ENCODE peak calls at places on chromosomes 7 and 10, in seven cellular contexts. L is endothelial cell of umbilical vein, Z is uterus, A is H1, O is stomach, C is Peyer's patch, Y is IMR-90. T is an unnamed sample.

GRCh38 chr10:100759331-100759730 is 13.9 kb downstream of the PAX2 start:
- DNase-seq in L (no peak), Z (no peak), A (no peak), O (no peak), C (no peak), Y (no peak), T (no peak)

GRCh38 chr10:88986549-88987242 is 3.9 kb upstream of the FAS start:
- DNase-seq in L (peak), Z (no peak), A (no peak), O (peak), C (no peak), Y (peak), T (peak)

GRCh38 chr7:1661461-1661860 is 8.6 kb upstream of the ELFN1 start:
- DNase-seq in L (no peak), Z (no peak), A (no peak), O (no peak), C (no peak), Y (no peak), T (no peak)

GRCh38 chr10:11165591-11166543 is 148.2 kb downstream of the CELF2 start:
- DNase-seq in L (peak), Z (peak), A (no peak), O (peak), C (peak), Y (no peak), T (peak)

GRCh38 chr7:137546671-137547070 is 203.1 kb upstream of the PTN start:
- DNase-seq in L (no peak), Z (no peak), A (no peak), O (no peak), C (no peak), Y (peak), T (no peak)

GRCh38 chr10:43233601-43234430 is 33.0 kb downstream of the RASGEF1A start:
- DNase-seq in L (no peak), Z (peak), A (no peak), O (no peak), C (peak), Y (no peak), T (no peak)

GRCh38 chr10:10394933-10395658 is 622.6 kb upstream of the CELF2 start:
- DNase-seq in L (no peak), Z (no peak), A (no peak), O (no peak), C (no peak), Y (peak), T (no peak)

GRCh38 chr10:84429926-84430520 is 101.6 kb downstream of the CCSER2 start:
- DNase-seq in L (peak), Z (no peak), A (peak), O (peak), C (peak), Y (peak), T (peak)

GRCh38 chr7:127786184-127786583 is 134.2 kb downstream of the SND1 start:
- DNase-seq in L (no peak), Z (no peak), A (no peak), O (no peak), C (no peak), Y (peak), T (no peak)

GRCh38 chr7:99407849-99408346 is 499 bp downstream of the PDAP1 start:
- DNase-seq in L (peak), Z (peak), A (no peak), O (peak), C (peak), Y (peak), T (peak)

GRCh38 chr10:3785849-3786290 is 861 bp upstream of the KLF6 start:
- DNase-seq in L (peak), Z (peak), A (peak), O (no peak), C (peak), Y (peak), T (no peak)

GRCh38 chr10:79490400-79491081 is 21.8 kb upstream of the EIF5AL1 start:
- DNase-seq in L (no peak), Z (peak), A (no peak), O (no peak), C (no peak), Y (peak), T (no peak)

GRCh38 chr10:49131507-49132385 is 2.1 kb downstream of the FAM170B start:
- DNase-seq in L (no peak), Z (peak), A (no peak), O (no peak), C (peak), Y (no peak), T (no peak)

GRCh38 chr7:4683884-4684565 is 1.9 kb downstream of the FOXK1 start:
- DNase-seq in L (peak), Z (peak), A (no peak), O (peak), C (peak), Y (peak), T (peak)

GRCh38 chr10:43199684-43200537 is 61.7 kb downstream of the CSGALNACT2 start:
- DNase-seq in L (no peak), Z (peak), A (no peak), O (peak), C (peak), Y (no peak), T (no peak)

GRCh38 chr10:89426230-89426868 is 12.0 kb downstream of the IFIT5 start:
- DNase-seq in L (peak), Z (no peak), A (no peak), O (no peak), C (peak), Y (peak), T (peak)

GRCh38 chr10:71708301-71708703 is 11.3 kb downstream of the C10orf105 start:
- DNase-seq in L (peak), Z (peak), A (peak), O (peak), C (peak), Y (no peak), T (peak)

GRCh38 chr7:7969306-7970112 is 913 bp downstream of the GLCCI1 start:
- DNase-seq in L (peak), Z (peak), A (peak), O (peak), C (peak), Y (peak), T (peak)

GRCh38 chr10:119479532-119479931 is 63.0 kb downstream of the RGS10 start:
- DNase-seq in L (no peak), Z (no peak), A (peak), O (no peak), C (no peak), Y (no peak), T (no peak)

GRCh38 chr7:108329514-108329913 is 126.7 kb downstream of the NRCAM start:
- DNase-seq in L (no peak), Z (no peak), A (no peak), O (no peak), C (no peak), Y (no peak), T (no peak)

GRCh38 chr7:2527505-2528464 is 8.2 kb downstream of the LFNG start:
- DNase-seq in L (no peak), Z (no peak), A (no peak), O (no peak), C (peak), Y (peak), T (peak)

GRCh38 chr10:125122566-125122965 is 37.8 kb downstream of the CTBP2 start:
- DNase-seq in L (no peak), Z (no peak), A (no peak), O (no peak), C (no peak), Y (no peak), T (no peak)

GRCh38 chr10:28585076-28585475 is 52.2 kb downstream of the WAC start:
- DNase-seq in L (no peak), Z (no peak), A (no peak), O (no peak), C (no peak), Y (no peak), T (no peak)

GRCh38 chr10:44647877-44648542 is 263.1 kb upstream of the CXCL12 start:
- DNase-seq in L (no peak), Z (peak), A (no peak), O (no peak), C (no peak), Y (peak), T (no peak)

GRCh38 chr7:25118048-25118753 is 6.9 kb downstream of the CYCS start:
- DNase-seq in L (no peak), Z (no peak), A (no peak), O (no peak), C (no peak), Y (no peak), T (no peak)

GRCh38 chr7:25116621-25117020 is 8.4 kb downstream of the CYCS start:
- DNase-seq in L (no peak), Z (no peak), A (no peak), O (no peak), C (no peak), Y (peak), T (no peak)

GRCh38 chr7:25121599-25121998 is 3.5 kb downstream of the CYCS start:
- DNase-seq in L (no peak), Z (no peak), A (no peak), O (no peak), C (no peak), Y (no peak), T (no peak)

GRCh38 chr7:25119102-25119501 is 6.0 kb downstream of the CYCS start:
- DNase-seq in L (no peak), Z (no peak), A (no peak), O (no peak), C (no peak), Y (no peak), T (no peak)

GRCh38 chr7:25117226-25118047 is 7.6 kb downstream of the CYCS start:
- DNase-seq in L (no peak), Z (no peak), A (no peak), O (no peak), C (peak), Y (peak), T (no peak)
- TF ChIP-seq POLR2A in L (peak), Z (no peak), A (no peak), O (no peak), C (no peak), Y (peak), T (no peak)

DNA sequence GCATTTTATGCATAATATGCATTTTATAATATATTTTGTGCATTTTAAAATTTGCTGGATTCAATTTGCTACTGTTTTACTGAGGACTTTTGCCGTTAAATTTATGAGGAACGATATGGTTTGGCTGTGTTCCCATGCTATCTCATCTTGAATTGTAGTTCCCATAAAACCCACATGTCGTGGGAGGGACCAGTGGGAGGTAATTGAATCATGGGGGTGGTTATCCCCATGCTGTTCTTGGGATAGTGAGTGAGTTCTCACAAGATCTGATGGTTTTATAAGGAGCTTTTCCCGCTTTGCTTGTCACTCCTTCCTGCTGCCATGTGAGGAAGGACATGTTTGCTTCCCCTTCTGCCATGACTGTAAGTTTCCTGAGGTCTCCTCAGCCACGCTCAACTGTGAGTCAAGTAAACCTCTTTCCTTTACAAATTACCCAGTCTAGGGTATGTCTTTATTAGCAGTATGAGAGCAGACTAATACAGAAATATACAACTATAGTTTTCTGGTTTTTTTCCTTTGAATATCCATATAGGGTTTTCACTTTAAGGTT is 201.4 kb upstream of the SH2B2 start:
- DNase-seq in L (no peak), Z (no peak), A (peak), O (no peak), C (no peak), Y (no peak), T (no peak)
- TF ChIP-seq POLR2A in L (no peak), Z (no peak), A (no peak), O (no peak), C (no peak), Y (no peak), T (no peak)

GRCh38 chr7:50793947-50794570 is 11.4 kb upstream of the GRB10 start:
- DNase-seq in L (no peak), Z (no peak), A (no peak), O (no peak), C (no peak), Y (no peak), T (no peak)

GRCh38 chr7:50792342-50793114 is 9.8 kb upstream of the GRB10 start:
- DNase-seq in L (peak), Z (peak), A (no peak), O (no peak), C (no peak), Y (peak), T (peak)

GRCh38 chr7:50795253-50795652 is 12.6 kb upstream of the GRB10 start:
- DNase-seq in L (no peak), Z (no peak), A (no peak), O (no peak), C (no peak), Y (no peak), T (no peak)

GRCh38 chr7:50791921-50792341 is 9.2 kb upstream of the GRB10 start:
- DNase-seq in L (peak), Z (no peak), A (no peak), O (no peak), C (no peak), Y (peak), T (peak)

DNA sequence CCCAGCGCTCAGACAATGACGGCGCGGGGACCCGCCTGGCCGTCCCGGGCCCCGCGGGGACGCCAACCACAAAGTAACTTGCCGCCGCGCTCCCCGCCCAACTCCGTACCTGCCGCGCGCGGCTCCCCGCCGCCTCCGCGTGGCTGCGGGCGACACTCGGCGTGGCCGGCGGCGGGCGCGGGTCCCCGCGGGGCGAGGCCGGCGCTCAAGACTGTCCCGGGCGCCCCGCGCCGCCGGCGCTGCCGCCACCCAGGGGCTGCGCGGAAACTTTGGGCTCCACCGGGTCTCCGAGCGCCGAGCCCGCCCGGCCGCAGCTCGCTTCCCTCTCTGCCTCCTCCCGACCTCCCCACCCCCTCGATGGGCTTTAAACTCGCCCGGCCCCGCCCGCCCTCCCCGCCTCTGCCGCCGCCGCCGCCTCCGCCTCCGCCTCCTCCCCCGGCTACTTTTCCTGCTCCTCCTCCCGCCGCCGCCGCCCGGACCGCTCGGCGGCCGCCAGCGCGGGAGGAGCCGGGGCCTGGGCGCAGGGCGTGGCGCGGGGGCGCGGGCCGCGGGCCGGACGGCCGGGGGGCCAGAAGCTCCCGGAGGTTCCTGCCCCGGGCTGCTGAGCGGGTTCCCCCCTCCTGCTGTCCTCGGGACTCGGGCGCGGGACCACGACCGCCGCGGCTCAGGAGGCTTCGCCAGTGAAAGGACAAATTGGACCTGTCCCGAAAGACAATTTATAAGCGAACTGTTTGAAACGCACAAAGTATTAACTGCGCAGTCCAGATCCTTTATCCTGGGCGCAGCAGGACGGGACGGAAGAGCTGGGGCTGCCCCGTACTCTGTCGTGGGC is 10.6 kb upstream of the GRB10 start:
- DNase-seq in L (peak), Z (peak), A (peak), O (peak), C (peak), Y (peak), T (peak)
- TF ChIP-seq POLR2A in L (peak), Z (peak), A (no peak), O (no peak), C (peak), Y (no peak), T (peak)

DNA sequence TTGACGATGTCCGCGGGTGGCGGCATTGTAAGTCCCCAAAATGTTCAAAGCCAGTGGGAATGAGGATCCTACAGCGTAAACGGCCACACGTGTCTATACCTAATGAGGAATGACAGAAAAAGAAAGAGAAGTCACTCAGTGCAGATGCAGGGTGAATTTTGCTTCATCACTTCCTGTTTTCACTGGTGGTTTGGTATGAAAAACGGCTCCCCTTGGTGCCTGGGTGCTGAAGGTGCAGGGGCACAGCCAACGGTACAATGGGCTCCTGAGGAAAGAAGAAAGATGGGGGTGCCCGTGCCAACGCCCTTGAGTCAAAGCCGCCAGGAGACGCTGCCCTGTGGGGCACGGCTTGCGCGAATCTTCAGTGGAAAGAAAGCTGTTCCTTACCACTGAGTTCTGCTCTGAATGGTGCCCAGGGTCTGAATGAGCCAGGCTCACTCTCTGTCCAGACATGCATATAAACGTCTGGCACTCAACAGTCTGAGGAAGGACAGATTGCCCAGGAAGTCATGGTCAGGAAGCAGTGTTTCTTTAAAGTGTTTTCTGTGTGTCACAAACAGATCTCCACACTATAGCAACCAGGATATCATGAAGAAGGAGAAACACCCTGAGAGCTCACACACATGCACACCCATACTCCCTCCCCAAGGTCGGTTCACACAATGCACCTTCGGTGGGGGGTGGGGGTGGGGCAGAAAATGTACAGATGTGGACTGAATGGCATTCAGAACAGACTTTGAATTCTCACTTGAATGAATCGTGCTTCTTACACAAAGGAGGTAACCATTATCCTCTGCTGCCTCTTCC is 105.8 kb downstream of the ELMO1 start:
- DNase-seq in L (peak), Z (no peak), A (no peak), O (peak), C (peak), Y (no peak), T (peak)
- TF ChIP-seq POLR2A in L (no peak), Z (no peak), A (no peak), O (no peak), C (no peak), Y (no peak), T (peak)

DNA sequence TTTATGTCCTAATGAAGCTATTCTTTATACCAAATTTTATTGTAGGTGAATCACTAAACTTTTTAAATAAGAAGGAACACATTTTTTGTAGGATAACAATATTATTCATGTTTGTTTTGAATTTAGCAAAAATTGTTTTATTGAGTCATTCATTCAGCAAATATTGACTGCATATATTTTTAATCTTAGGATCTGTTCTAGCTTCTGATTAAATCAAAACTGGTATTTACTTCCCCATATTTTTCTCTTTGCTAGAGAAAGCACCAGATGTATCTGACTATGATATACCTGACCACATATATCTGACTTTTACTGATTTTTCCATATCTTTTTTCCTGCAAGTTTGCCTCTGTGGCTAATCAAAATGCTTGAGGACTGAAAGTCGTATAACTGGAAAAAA is 594.9 kb downstream of the KCNMA1 start:
- DNase-seq in L (no peak), Z (no peak), A (no peak), O (no peak), C (no peak), Y (no peak), T (no peak)
- TF ChIP-seq POLR2A in L (no peak), Z (no peak), A (no peak), O (no peak), C (no peak), Y (no peak), T (no peak)

DNA sequence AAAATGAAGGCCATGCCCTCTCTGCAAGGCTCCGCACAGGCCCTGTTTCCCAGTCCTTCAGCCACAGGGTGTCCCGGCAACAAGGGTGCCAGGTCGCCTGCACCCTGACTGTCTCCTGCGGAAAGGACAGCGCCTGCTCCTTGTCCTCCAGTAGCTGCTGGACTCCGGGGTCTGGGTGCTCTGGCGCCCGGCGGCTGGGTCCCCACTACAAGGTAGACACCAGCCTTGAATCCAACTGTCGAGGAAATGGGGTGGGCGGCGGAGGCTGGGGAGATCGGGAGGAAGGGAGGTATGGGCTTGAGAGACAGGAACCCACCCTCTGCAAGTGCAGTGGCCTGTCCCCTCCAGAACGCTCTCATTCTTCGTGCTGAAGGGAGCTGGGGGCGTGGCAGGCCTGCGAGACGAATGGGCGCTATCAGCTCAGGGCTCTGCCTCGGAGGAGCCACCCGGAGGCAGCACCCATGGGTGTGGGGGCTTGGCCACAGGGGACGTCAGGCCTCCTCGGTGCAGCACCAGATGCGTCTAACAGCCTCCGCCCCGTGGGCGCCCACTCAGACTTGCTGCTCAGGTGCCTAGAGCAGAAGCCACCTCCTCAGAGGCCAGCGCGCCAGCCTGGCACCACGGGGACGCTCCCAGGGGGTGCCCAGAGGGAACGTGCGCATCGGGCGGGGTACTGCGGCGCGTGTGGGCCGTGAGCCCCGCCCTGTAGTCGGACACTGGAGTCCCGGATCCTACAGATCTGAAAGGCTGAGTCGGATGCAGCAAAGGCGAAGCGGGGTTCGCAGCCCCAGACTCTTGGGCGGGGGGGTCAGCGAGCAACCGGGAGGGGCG is 15.6 kb downstream of the ADAM8 start:
- DNase-seq in L (no peak), Z (peak), A (no peak), O (peak), C (peak), Y (no peak), T (peak)
- TF ChIP-seq POLR2A in L (no peak), Z (no peak), A (no peak), O (no peak), C (no peak), Y (no peak), T (no peak)

DNA sequence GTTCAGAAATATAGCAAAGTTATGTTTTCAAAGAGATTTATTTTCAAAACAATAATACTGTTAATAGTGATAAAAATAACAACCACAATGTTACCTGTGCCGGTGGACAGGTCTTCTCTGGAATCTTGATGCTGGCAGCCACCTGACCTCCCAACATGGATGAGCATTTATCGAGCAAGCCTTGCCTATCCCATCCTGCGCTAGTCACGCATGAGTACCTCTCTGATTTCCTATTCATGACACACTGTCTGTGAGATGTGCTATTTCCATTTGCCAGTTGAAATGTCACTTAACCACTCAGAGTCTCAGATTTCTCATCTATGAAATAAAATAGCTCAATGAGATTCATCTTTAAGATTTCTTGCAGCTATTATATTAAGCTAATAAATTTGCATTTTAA is 341.2 kb upstream of the VWC2 start:
- DNase-seq in L (no peak), Z (no peak), A (no peak), O (no peak), C (no peak), Y (no peak), T (no peak)
- TF ChIP-seq POLR2A in L (no peak), Z (no peak), A (no peak), O (no peak), C (no peak), Y (no peak), T (no peak)